ENCODE peak calls at places on chromosomes 13 and 19, in nine cellular contexts. Y is CD4-positive, CD25-positive, alpha-beta regulatory T cell; H is T-helper 2 cell; A is EL; V is choroid plexus epithelial cell; J is left ventricle myocardium superior; G is transverse colon; D is RWPE1; K is NAMALWA. R is an unnamed sample.

GRCh38 chr19:28468701-28469459 is 744.1 kb downstream of the UQCRFS1 start:
- DNase-seq in Y (peak; percentile 7), H (no peak), A (peak; percentile 45), V (peak; percentile 62), J (peak; percentile 35), G (peak; percentile 75), D (no peak), K (peak; percentile 87), R (peak; percentile 34)

GRCh38 chr19:1113278-1113985 is 9.6 kb downstream of the GPX4 start:
- DNase-seq in Y (peak; percentile 81), H (peak; percentile 78), A (peak; percentile 90), V (peak; percentile 98), J (peak; percentile 98), G (peak; percentile 98), D (peak; percentile 61), K (peak; percentile 87), R (peak; percentile 91)

GRCh38 chr13:45731455-45731854 is 29.3 kb downstream of the CBY2 start:
- DNase-seq in Y (no peak), H (no peak), A (no peak), V (no peak), J (no peak), G (no peak), D (no peak), K (no peak), R (no peak)

GRCh38 chr19:14553042-14553938 is 18.6 kb downstream of the NDUFB7 start:
- DNase-seq in Y (no peak), H (no peak), A (no peak), V (no peak), J (no peak), G (no peak), D (no peak), K (no peak), R (no peak)

GRCh38 chr19:36256853-36257511 is 42.1 kb downstream of the ZNF146 start:
- DNase-seq in Y (no peak), H (no peak), A (no peak), V (no peak), J (peak; percentile 28), G (no peak), D (no peak), K (no peak), R (no peak)

GRCh38 chr13:63351081-63351480 is 1935.4 kb upstream of the PCDH20 start:
- DNase-seq in Y (no peak), H (no peak), A (no peak), V (peak; percentile 12), J (no peak), G (no peak), D (no peak), K (no peak), R (no peak)

GRCh38 chr19:10191347-10191746 is 3.4 kb downstream of the DNMT1 start:
- DNase-seq in Y (no peak), H (no peak), A (peak; percentile 81), V (peak; percentile 87), J (no peak), G (no peak), D (no peak), K (no peak), R (no peak)

GRCh38 chr13:27953671-27954405 is 15.3 kb downstream of the CDX2 start:
- DNase-seq in Y (peak; percentile 56), H (no peak), A (peak; percentile 78), V (peak; percentile 63), J (peak; percentile 85), G (peak; percentile 87), D (peak; percentile 64), K (peak; percentile 68), R (no peak)

GRCh38 chr19:32870154-32870573 is 597 bp upstream of the SLC7A9 start:
- DNase-seq in Y (no peak), H (no peak), A (no peak), V (no peak), J (no peak), G (no peak), D (no peak), K (no peak), R (no peak)

GRCh38 chr13:33033361-33033812 is 17.2 kb downstream of the KL start:
- DNase-seq in Y (peak; percentile 46), H (no peak), A (no peak), V (no peak), J (no peak), G (no peak), D (no peak), K (no peak), R (no peak)

GRCh38 chr19:19554074-19555023 is 16.3 kb downstream of the CILP2 start:
- DNase-seq in Y (peak; percentile 60), H (no peak), A (peak; percentile 54), V (peak; percentile 56), J (peak; percentile 70), G (peak; percentile 62), D (no peak), K (peak; percentile 68), R (peak; percentile 27)

GRCh38 chr13:33205804-33206221 is 79.7 kb downstream of the STARD13 start:
- DNase-seq in Y (no peak), H (no peak), A (no peak), V (peak; percentile 82), J (no peak), G (no peak), D (no peak), K (no peak), R (no peak)

GRCh38 chr13:94544922-94545321 is 51.0 kb downstream of the TGDS start:
- DNase-seq in Y (no peak), H (no peak), A (no peak), V (no peak), J (no peak), G (no peak), D (no peak), K (no peak), R (no peak)

GRCh38 chr13:113781571-113781970 is 22.5 kb downstream of the TMEM255B start:
- DNase-seq in Y (no peak), H (no peak), A (no peak), V (no peak), J (no peak), G (no peak), D (no peak), K (no peak), R (no peak)

GRCh38 chr13:76656056-76656455 is 230.1 kb downstream of the KCTD12 start:
- DNase-seq in Y (no peak), H (no peak), A (no peak), V (no peak), J (no peak), G (no peak), D (no peak), K (no peak), R (no peak)

GRCh38 chr19:39833464-39834286 is at the start of gene DYRK1B:
- DNase-seq in Y (peak; percentile 98), H (peak; percentile 97), A (peak; percentile 95), V (peak; percentile 99), J (peak; percentile 98), G (peak; percentile 98), D (peak; percentile 99), K (peak; percentile 98), R (peak; percentile 97)

GRCh38 chr19:1478934-1479707 is at the start of gene C19orf25:
- DNase-seq in Y (peak; percentile 95), H (peak; percentile 79), A (peak; percentile 94), V (peak; percentile 94), J (peak; percentile 96), G (peak; percentile 97), D (peak; percentile 93), K (peak; percentile 96), R (peak; percentile 90)

GRCh38 chr13:60261432-60262351 is 98.0 kb upstream of the DIAPH3 start:
- DNase-seq in Y (no peak), H (no peak), A (no peak), V (no peak), J (no peak), G (no peak), D (no peak), K (no peak), R (no peak)

GRCh38 chr19:47086280-47086679 is 27.3 kb downstream of the ZC3H4 start:
- DNase-seq in Y (no peak), H (no peak), A (no peak), V (no peak), J (peak; percentile 12), G (no peak), D (no peak), K (no peak), R (no peak)

GRCh38 chr13:93296584-93296983 is 70.0 kb downstream of the GPC6 start:
- DNase-seq in Y (no peak), H (no peak), A (no peak), V (no peak), J (no peak), G (no peak), D (no peak), K (no peak), R (no peak)

GRCh38 chr13:48908381-48909087 is 67.2 kb upstream of the FNDC3A start:
- DNase-seq in Y (no peak), H (no peak), A (peak; percentile 17), V (no peak), J (no peak), G (no peak), D (peak; percentile 8), K (no peak), R (peak; percentile 49)

GRCh38 chr13:96218475-96218874 is 128.6 kb downstream of the HS6ST3 start:
- DNase-seq in Y (no peak), H (no peak), A (no peak), V (no peak), J (no peak), G (no peak), D (no peak), K (no peak), R (no peak)

GRCh38 chr19:6723108-6723618 is 2.7 kb upstream of the C3 start:
- DNase-seq in Y (no peak), H (no peak), A (no peak), V (peak; percentile 61), J (peak; percentile 65), G (no peak), D (no peak), K (no peak), R (peak; percentile 51)

GRCh38 chr13:110471156-110471832 is 90.2 kb downstream of the RAB20 start:
- DNase-seq in Y (no peak), H (no peak), A (no peak), V (peak; percentile 33), J (no peak), G (peak; percentile 41), D (no peak), K (peak; percentile 65), R (no peak)

GRCh38 chr13:57638147-57638890 is 6.8 kb downstream of the PCDH17 start:
- DNase-seq in Y (no peak), H (no peak), A (no peak), V (no peak), J (no peak), G (no peak), D (no peak), K (no peak), R (no peak)

GRCh38 chr19:56015756-56016155 is 29.2 kb downstream of the NLRP5 start:
- DNase-seq in Y (no peak), H (no peak), A (no peak), V (peak; percentile 6), J (no peak), G (no peak), D (no peak), K (no peak), R (no peak)

GRCh38 chr13:106610511-106610910 is 42.6 kb upstream of the ARGLU1 start:
- DNase-seq in Y (no peak), H (no peak), A (peak; percentile 38), V (peak; percentile 58), J (no peak), G (no peak), D (peak; percentile 37), K (no peak), R (peak; percentile 21)

GRCh38 chr19:8391274-8392016 is 1.3 kb downstream of the RAB11B start:
- DNase-seq in Y (no peak), H (no peak), A (no peak), V (no peak), J (no peak), G (no peak), D (no peak), K (no peak), R (no peak)

GRCh38 chr19:55210120-55210493 is 806 bp upstream of the PTPRH start:
- DNase-seq in Y (no peak), H (no peak), A (peak; percentile 96), V (peak; percentile 92), J (no peak), G (no peak), D (peak; percentile 83), K (no peak), R (peak; percentile 100)

GRCh38 chr19:43437712-43438111 is 23.0 kb downstream of the TEX101 start:
- DNase-seq in Y (no peak), H (no peak), A (no peak), V (no peak), J (no peak), G (no peak), D (no peak), K (no peak), R (no peak)

GRCh38 chr13:28492527-28493367 is 2.2 kb downstream of the FLT1 start:
- DNase-seq in Y (peak; percentile 73), H (no peak), A (peak; percentile 79), V (no peak), J (no peak), G (no peak), D (no peak), K (no peak), R (no peak)

R was measured in A172.